ENCODE peak calls at places on chromosomes 4 and X, in ten cellular contexts. Y is GM04504; E is activated CD4-positive, alpha-beta T cell treated with anti-CD3 and anti-CD28 coated beads for 48 hours; A is breast epithelium; G is occipital lobe; Q is OCI-LY7; L is left cardiac atrium; M is choroid plexus epithelial cell; J is brain microvascular endothelial cell; P is anterior cingulate cortex. V is an unnamed sample.

GRCh38 chr4:174036111-174036510 is 247.4 kb downstream of the FBXO8 start:
- DNase-seq in Y (no peak), E (no peak), A (no peak), G (no peak), Q (no peak), L (no peak), M (no peak), J (no peak), P (no peak), V (no peak)

GRCh38 chr4:16573744-16574143 is 324.7 kb downstream of the LDB2 start:
- DNase-seq in Y (peak), E (no peak), A (peak), G (no peak), Q (no peak), L (peak), M (peak), J (no peak), P (no peak), V (no peak)

GRCh38 chrX:46628406-46629371 is 55.1 kb downstream of the CHST7 start:
- DNase-seq in Y (peak), E (peak), A (no peak), G (no peak), Q (peak), L (peak), M (peak), J (peak), P (no peak), V (no peak)

GRCh38 chr4:42048394-42048793 is 58.1 kb downstream of the SLC30A9 start:
- DNase-seq in Y (peak), E (no peak), A (no peak), G (no peak), Q (no peak), L (no peak), M (peak), J (peak), P (no peak), V (no peak)

GRCh38 chr4:164139291-164139690 is 614.6 kb upstream of the SMIM31 start:
- DNase-seq in Y (no peak), E (no peak), A (no peak), G (no peak), Q (no peak), L (no peak), M (no peak), J (no peak), P (no peak), V (no peak)

GRCh38 chr4:20428410-20429160 is 176.9 kb downstream of the SLIT2 start:
- DNase-seq in Y (no peak), E (no peak), A (no peak), G (no peak), Q (peak), L (no peak), M (peak), J (no peak), P (no peak), V (no peak)

GRCh38 chr4:124135409-124135813 is 577.1 kb downstream of the ANKRD50 start:
- DNase-seq in Y (no peak), E (no peak), A (no peak), G (no peak), Q (no peak), L (no peak), M (peak), J (no peak), P (no peak), V (no peak)

GRCh38 chr4:83212041-83212851 is 72.4 kb downstream of the COQ2 start:
- DNase-seq in Y (no peak), E (peak), A (no peak), G (no peak), Q (peak), L (no peak), M (no peak), J (no peak), P (no peak), V (peak)

GRCh38 chrX:2463973-2464676 is 36.7 kb downstream of the DHRSX start:
- DNase-seq in Y (no peak), E (no peak), A (no peak), G (no peak), Q (peak), L (no peak), M (peak), J (peak), P (no peak), V (no peak)

GRCh38 chrX:133985164-133986007 is at the start of gene GPC3:
- DNase-seq in Y (no peak), E (peak), A (no peak), G (no peak), Q (no peak), L (peak), M (peak), J (no peak), P (no peak), V (no peak)

GRCh38 chr4:167100120-167100519 is 134.2 kb downstream of the SPOCK3 start:
- DNase-seq in Y (no peak), E (no peak), A (no peak), G (peak), Q (no peak), L (no peak), M (peak), J (peak), P (no peak), V (no peak)

GRCh38 chrX:136266828-136267227 is 15.6 kb upstream of the MAP7D3 start:
- DNase-seq in Y (no peak), E (no peak), A (no peak), G (no peak), Q (no peak), L (no peak), M (no peak), J (no peak), P (no peak), V (no peak)

GRCh38 chr4:165726831-165727230 is 146.2 kb upstream of the TLL1 start:
- DNase-seq in Y (no peak), E (no peak), A (no peak), G (no peak), Q (no peak), L (no peak), M (no peak), J (no peak), P (no peak), V (no peak)

GRCh38 chr4:109434007-109434792 is 585 bp downstream of the SEC24B start:
- DNase-seq in Y (no peak), E (peak), A (no peak), G (peak), Q (peak), L (peak), M (peak), J (no peak), P (peak), V (peak)